ENCODE peak calls at places on chromosomes 4 and X, in seven cellular contexts. One of them, this sample, is unnamed.

GRCh38 chr4:102503831-102504786 is 3.0 kb downstream of the NFKB1 start:
- DNase-seq in cardiac muscle cell: no peak
- DNase-seq in body of pancreas: no peak
- DNase-seq in PC-3: peak
- DNase-seq in astrocyte of the cerebellum: no peak
- DNase-seq in A549: no peak
- DNase-seq in GM12865: no peak
- DNase-seq in this sample: no peak

GRCh38 chr4:168717852-168718251 is 221.0 kb downstream of the PALLD start:
- DNase-seq in A549: no peak
- DNase-seq in astrocyte of the cerebellum: peak
- DNase-seq in cardiac muscle cell: peak
- DNase-seq in GM12865: no peak
- DNase-seq in body of pancreas: no peak
- DNase-seq in PC-3: no peak
- DNase-seq in this sample: no peak

GRCh38 chr4:22522206-22522605 is 6.3 kb upstream of the ADGRA3 start:
- DNase-seq in GM12865: no peak
- DNase-seq in A549: no peak
- DNase-seq in body of pancreas: no peak
- DNase-seq in PC-3: no peak
- DNase-seq in astrocyte of the cerebellum: no peak
- DNase-seq in cardiac muscle cell: no peak
- DNase-seq in this sample: no peak

GRCh38 chrX:120604359-120604782 is 470 bp downstream of the MCTS1 start:
- DNase-seq in cardiac muscle cell: peak
- DNase-seq in GM12865: peak
- DNase-seq in astrocyte of the cerebellum: no peak
- DNase-seq in A549: peak
- DNase-seq in PC-3: peak
- DNase-seq in body of pancreas: peak
- DNase-seq in this sample: peak

GRCh38 chr4:124464836-124465235 is 247.7 kb downstream of the ANKRD50 start:
- DNase-seq in cardiac muscle cell: no peak
- DNase-seq in PC-3: no peak
- DNase-seq in body of pancreas: no peak
- DNase-seq in astrocyte of the cerebellum: no peak
- DNase-seq in GM12865: no peak
- DNase-seq in A549: no peak
- DNase-seq in this sample: no peak

GRCh38 chrX:54785901-54786300 is 12.2 kb downstream of the ITIH6 start:
- DNase-seq in PC-3: peak
- DNase-seq in cardiac muscle cell: peak
- DNase-seq in GM12865: peak
- DNase-seq in body of pancreas: peak
- DNase-seq in astrocyte of the cerebellum: no peak
- DNase-seq in A549: peak
- DNase-seq in this sample: peak

GRCh38 chr4:14916554-14917304 is 85.6 kb upstream of the CPEB2 start:
- DNase-seq in astrocyte of the cerebellum: peak
- DNase-seq in PC-3: peak
- DNase-seq in cardiac muscle cell: no peak
- DNase-seq in GM12865: peak
- DNase-seq in body of pancreas: no peak
- DNase-seq in A549: peak
- DNase-seq in this sample: peak

GRCh38 chrX:137194164-137194563 is 160.4 kb upstream of the GPR101 start:
- DNase-seq in cardiac muscle cell: peak
- DNase-seq in astrocyte of the cerebellum: peak
- DNase-seq in PC-3: peak
- DNase-seq in GM12865: peak
- DNase-seq in body of pancreas: peak
- DNase-seq in A549: peak
- DNase-seq in this sample: peak

GRCh38 chr4:40749717-40750460 is at the start of gene NSUN7:
- DNase-seq in A549: peak
- DNase-seq in PC-3: peak
- DNase-seq in cardiac muscle cell: peak
- DNase-seq in astrocyte of the cerebellum: no peak
- DNase-seq in GM12865: peak
- DNase-seq in body of pancreas: peak
- DNase-seq in this sample: peak

GRCh38 chrX:6041630-6042029 is 187.0 kb downstream of the NLGN4X start:
- DNase-seq in cardiac muscle cell: no peak
- DNase-seq in body of pancreas: no peak
- DNase-seq in A549: no peak
- DNase-seq in astrocyte of the cerebellum: peak
- DNase-seq in PC-3: peak
- DNase-seq in GM12865: no peak
- DNase-seq in this sample: no peak

GRCh38 chrX:4550018-4550417 is 836.6 kb upstream of the PRKX start:
- DNase-seq in PC-3: peak
- DNase-seq in A549: peak
- DNase-seq in body of pancreas: peak
- DNase-seq in astrocyte of the cerebellum: no peak
- DNase-seq in GM12865: no peak
- DNase-seq in cardiac muscle cell: peak
- DNase-seq in this sample: peak

GRCh38 chrX:100615015-100615414 is 21.6 kb downstream of the TSPAN6 start:
- DNase-seq in A549: peak
- DNase-seq in body of pancreas: peak
- DNase-seq in PC-3: peak
- DNase-seq in cardiac muscle cell: peak
- DNase-seq in astrocyte of the cerebellum: peak
- DNase-seq in GM12865: peak
- DNase-seq in this sample: peak

GRCh38 chr4:144645621-144646522 is at the start of gene HHIP:
- DNase-seq in body of pancreas: peak
- DNase-seq in cardiac muscle cell: peak
- DNase-seq in A549: peak
- DNase-seq in astrocyte of the cerebellum: peak
- DNase-seq in PC-3: peak
- DNase-seq in GM12865: no peak
- DNase-seq in this sample: peak

GRCh38 chr4:95601342-95601741 is 52.6 kb upstream of the UNC5C start:
- DNase-seq in PC-3: no peak
- DNase-seq in astrocyte of the cerebellum: no peak
- DNase-seq in GM12865: no peak
- DNase-seq in A549: no peak
- DNase-seq in body of pancreas: no peak
- DNase-seq in cardiac muscle cell: no peak
- DNase-seq in this sample: no peak

DNA sequence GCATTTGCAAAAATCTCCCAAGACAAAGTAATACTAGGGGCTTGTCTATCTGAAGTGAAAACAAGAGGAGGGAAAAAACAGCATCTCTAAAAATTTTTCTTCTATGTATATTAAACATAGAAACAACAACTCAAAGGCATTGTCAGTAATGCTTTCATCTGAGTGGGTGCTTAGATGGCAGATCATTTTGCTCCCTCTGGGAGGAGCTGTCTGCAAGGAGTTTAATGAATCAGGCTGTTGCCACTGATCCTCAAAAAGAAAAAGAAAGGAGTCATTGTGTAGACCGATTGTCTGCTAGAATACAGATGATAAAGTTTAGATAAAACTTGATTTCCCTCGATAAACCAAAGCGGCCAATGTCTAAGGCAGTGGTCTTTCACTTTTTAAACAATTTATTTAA is 49.7 kb upstream of the KLHL8 start:
- DNase-seq in cardiac muscle cell: peak
- DNase-seq in A549: peak
- DNase-seq in astrocyte of the cerebellum: peak
- DNase-seq in body of pancreas: peak
- DNase-seq in PC-3: peak
- DNase-seq in GM12865: peak
- DNase-seq in this sample: peak
- TF ChIP-seq CTCF in cardiac muscle cell: peak
- TF ChIP-seq CTCF in A549: peak
- TF ChIP-seq CTCF in astrocyte of the cerebellum: peak
- TF ChIP-seq CTCF in body of pancreas: peak
- TF ChIP-seq CTCF in PC-3: peak
- TF ChIP-seq CTCF in GM12865: peak
- TF ChIP-seq CTCF in this sample: no peak

GRCh38 chrX:148504412-148504950 is 4.1 kb downstream of the AFF2 start:
- DNase-seq in body of pancreas: no peak
- DNase-seq in astrocyte of the cerebellum: no peak
- DNase-seq in A549: no peak
- DNase-seq in GM12865: no peak
- DNase-seq in PC-3: no peak
- DNase-seq in cardiac muscle cell: peak
- DNase-seq in this sample: no peak

DNA sequence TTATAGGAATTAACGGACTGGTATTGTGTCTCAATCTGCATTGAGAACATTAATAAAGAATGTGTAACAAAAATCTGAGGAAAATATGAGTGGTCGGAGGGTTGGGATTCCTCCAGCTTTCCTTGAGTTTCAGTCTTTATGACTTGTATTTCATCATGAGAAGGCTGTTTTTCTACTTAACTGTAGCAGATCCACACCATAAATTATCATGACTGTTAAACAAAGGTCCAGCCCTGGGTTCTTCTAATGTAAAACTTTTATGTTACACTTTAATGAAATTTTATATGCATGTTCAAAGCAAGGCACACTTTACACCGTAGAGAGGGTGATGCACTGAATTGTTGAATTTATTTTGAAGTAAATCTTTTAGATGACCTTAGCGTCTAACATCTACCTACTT is 7.0 kb downstream of the AFF2 start:
- DNase-seq in cardiac muscle cell: no peak
- DNase-seq in body of pancreas: no peak
- DNase-seq in PC-3: no peak
- DNase-seq in astrocyte of the cerebellum: no peak
- DNase-seq in GM12865: no peak
- DNase-seq in A549: no peak
- DNase-seq in this sample: no peak
- TF ChIP-seq CTCF in cardiac muscle cell: no peak
- TF ChIP-seq CTCF in body of pancreas: no peak
- TF ChIP-seq CTCF in PC-3: no peak
- TF ChIP-seq CTCF in astrocyte of the cerebellum: no peak
- TF ChIP-seq CTCF in GM12865: no peak
- TF ChIP-seq CTCF in A549: no peak
- TF ChIP-seq CTCF in this sample: no peak

GRCh38 chr4:98030059-98030458 is 113.2 kb downstream of the STPG2 start:
- DNase-seq in body of pancreas: no peak
- DNase-seq in cardiac muscle cell: no peak
- DNase-seq in astrocyte of the cerebellum: no peak
- DNase-seq in PC-3: no peak
- DNase-seq in A549: no peak
- DNase-seq in GM12865: no peak
- DNase-seq in this sample: no peak

GRCh38 chr4:98026362-98026761 is 116.9 kb downstream of the STPG2 start:
- DNase-seq in PC-3: no peak
- DNase-seq in body of pancreas: no peak
- DNase-seq in GM12865: no peak
- DNase-seq in cardiac muscle cell: no peak
- DNase-seq in astrocyte of the cerebellum: no peak
- DNase-seq in A549: no peak
- DNase-seq in this sample: no peak

GRCh38 chr4:98027827-98028226 is 115.4 kb downstream of the STPG2 start:
- DNase-seq in PC-3: peak
- DNase-seq in cardiac muscle cell: peak
- DNase-seq in astrocyte of the cerebellum: no peak
- DNase-seq in A549: peak
- DNase-seq in GM12865: no peak
- DNase-seq in body of pancreas: no peak
- DNase-seq in this sample: peak
- TF ChIP-seq CTCF in PC-3: peak
- TF ChIP-seq CTCF in cardiac muscle cell: no peak
- TF ChIP-seq CTCF in astrocyte of the cerebellum: peak
- TF ChIP-seq CTCF in A549: no peak
- TF ChIP-seq CTCF in GM12865: no peak
- TF ChIP-seq CTCF in body of pancreas: no peak
- TF ChIP-seq CTCF in this sample: no peak

GRCh38 chrX:68498044-68498507 is 775 bp upstream of the YIPF6 start:
- DNase-seq in astrocyte of the cerebellum: no peak
- DNase-seq in A549: peak
- DNase-seq in GM12865: no peak
- DNase-seq in cardiac muscle cell: no peak
- DNase-seq in PC-3: peak
- DNase-seq in body of pancreas: no peak
- DNase-seq in this sample: no peak
- TF ChIP-seq CTCF in astrocyte of the cerebellum: peak
- TF ChIP-seq CTCF in A549: no peak
- TF ChIP-seq CTCF in GM12865: no peak
- TF ChIP-seq CTCF in cardiac muscle cell: peak
- TF ChIP-seq CTCF in PC-3: peak
- TF ChIP-seq CTCF in body of pancreas: no peak
- TF ChIP-seq CTCF in this sample: no peak